ENCODE peak calls at places on chromosomes 1 and 21, in six cellular contexts. M is left ventricle myocardium inferior, W is MM.1S, Y is AG04450, V is pancreas, A is endothelial cell of umbilical vein. X is an unnamed sample. For H3K27me3, the result is how much of the 10 kb centered on the place peaks cover.

GRCh38 chr1:13730301-13730700 is 30.3 kb downstream of the PRDM2 start:
- DNase-seq in M (no peak), W (no peak), Y (no peak), V (no peak), A (no peak), X (no peak)

GRCh38 chr21:33069994-33070811 is at the start of gene OLIG1:
- DNase-seq in Y (no peak), M (peak), V (no peak), W (no peak), A (peak), X (peak)

GRCh38 chr1:203152158-203153034 is 23.2 kb downstream of the MYBPH start:
- DNase-seq in M (no peak), V (no peak), W (no peak), A (peak), Y (no peak), X (no peak)

GRCh38 chr1:41241748-41242644 is at the start of gene SCMH1:
- DNase-seq in M (peak), A (peak), V (peak), Y (no peak), W (peak), X (peak)

GRCh38 chr1:230332429-230333088 is 93.6 kb downstream of the PGBD5 start:
- DNase-seq in V (no peak), A (no peak), Y (no peak), W (no peak), M (no peak), X (no peak)

GRCh38 chr1:159921251-159921650 is 4.1 kb downstream of the TAGLN2 start:
- DNase-seq in V (no peak), M (no peak), Y (no peak), W (peak), A (peak), X (no peak)

GRCh38 chr21:22795091-22795490 is 1796.9 kb downstream of the NCAM2 start:
- DNase-seq in M (no peak), Y (no peak), V (no peak), W (no peak), A (no peak), X (no peak)

GRCh38 chr1:3546048-3546384 is 65.3 kb downstream of the MEGF6 start:
- DNase-seq in Y (no peak), V (no peak), A (no peak), M (no peak), W (no peak), X (no peak)

GRCh38 chr1:9201421-9202239 is 32.9 kb upstream of the H6PD start:
- DNase-seq in Y (no peak), M (no peak), V (no peak), W (no peak), A (peak), X (no peak)

GRCh38 chr1:181128592-181129497 is 40.3 kb downstream of the IER5 start:
- DNase-seq in A (no peak), W (peak), M (no peak), V (no peak), Y (no peak), X (no peak)

GRCh38 chr1:6026095-6026809 is 19.4 kb upstream of the KCNAB2 start:
- DNase-seq in Y (no peak), V (peak), M (peak), A (no peak), W (peak), X (peak)

GRCh38 chr1:86054396-86054795 is 102.2 kb downstream of the COL24A1 start:
- DNase-seq in Y (no peak), M (no peak), W (peak), V (no peak), A (no peak), X (no peak)

GRCh38 chr1:37071829-37072228 is 37.5 kb upstream of the GRIK3 start:
- DNase-seq in M (peak), A (no peak), V (no peak), Y (no peak), W (no peak), X (no peak)

GRCh38 chr1:222792744-222793143 is 22.1 kb upstream of the DISP1 start:
- DNase-seq in V (no peak), W (no peak), M (no peak), Y (no peak), A (peak), X (no peak)

GRCh38 chr1:222798975-222799374 is 15.9 kb upstream of the DISP1 start:
- DNase-seq in V (no peak), M (no peak), W (no peak), A (no peak), Y (no peak), X (no peak)

GRCh38 chr1:222791006-222791710 is 23.7 kb upstream of the DISP1 start:
- DNase-seq in A (peak), V (no peak), W (no peak), M (no peak), Y (no peak), X (no peak)

GRCh38 chr1:222798111-222798510 is 16.7 kb upstream of the DISP1 start:
- DNase-seq in W (no peak), V (no peak), M (no peak), Y (no peak), A (peak), X (no peak)

DNA sequence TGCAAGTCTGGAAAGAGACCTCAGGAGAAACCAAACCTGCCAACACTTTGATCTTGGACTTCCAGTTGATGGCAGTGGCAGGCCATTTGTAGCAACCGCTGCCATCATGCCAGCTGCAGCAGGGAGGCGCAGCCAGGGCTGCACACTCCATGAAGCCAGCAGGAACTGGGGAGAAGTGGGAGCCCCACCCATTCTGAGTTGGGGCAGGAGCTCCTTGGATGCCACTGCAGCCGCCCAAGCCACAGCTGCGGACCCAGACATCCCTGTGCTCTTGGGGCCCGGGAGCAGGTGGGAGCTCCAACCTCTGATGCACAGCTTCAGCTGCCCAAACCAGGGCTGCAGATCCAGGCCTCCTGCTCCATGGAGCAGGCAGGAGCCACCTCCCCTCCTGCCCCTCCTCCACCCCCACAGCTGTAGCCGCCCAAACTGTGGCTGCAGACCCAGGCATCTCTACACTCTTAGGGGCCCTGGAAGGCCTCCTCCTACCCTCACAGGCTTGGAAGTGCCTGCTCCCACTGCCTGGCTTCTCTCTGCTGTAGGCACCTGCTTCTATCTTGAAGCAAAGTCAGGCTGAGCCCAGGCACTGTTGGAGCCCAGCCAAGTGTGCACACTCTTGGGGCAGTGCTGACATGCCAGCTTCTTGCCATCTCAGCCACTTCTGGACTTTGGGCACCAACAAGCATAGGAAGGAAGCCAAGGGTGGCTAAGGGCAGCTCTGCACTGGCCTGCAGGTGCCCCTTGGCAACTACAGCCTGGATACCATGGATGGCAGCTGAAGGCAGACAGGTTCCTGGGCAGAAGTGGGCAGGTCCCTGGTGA is 20.0 kb upstream of the DISP1 start:
- DNase-seq in W (no peak), V (no peak), M (no peak), Y (no peak), A (no peak), X (no peak)
- TF ChIP-seq CTCF in W (no peak), V (no peak), M (no peak), Y (no peak), A (no peak), X (no peak)

DNA sequence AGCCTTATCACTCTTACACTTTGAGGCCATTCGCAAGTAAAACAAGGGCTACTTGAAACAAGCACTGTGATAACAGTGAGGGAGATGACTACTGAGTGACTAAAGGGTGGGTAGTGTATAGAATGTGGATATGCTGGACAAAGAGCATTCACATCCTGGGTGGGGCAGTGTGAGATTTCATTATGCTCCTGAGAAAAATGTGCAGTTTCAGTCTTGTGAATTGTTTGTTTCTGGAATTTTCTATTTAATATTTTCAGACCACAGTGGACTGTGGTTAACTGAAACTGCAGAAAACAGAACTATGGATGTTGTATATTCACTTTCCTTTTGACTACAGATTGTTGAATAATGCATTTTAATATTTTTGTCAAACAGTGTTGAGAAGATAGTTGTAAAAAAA is 25.1 kb upstream of the B3GALT2 start:
- DNase-seq in A (peak), W (peak), V (no peak), Y (peak), M (no peak), X (no peak)
- H3K27ac ChIP-seq in A (no peak), W (peak), V (no peak), Y (no peak), M (no peak), X (no peak)

GRCh38 chr21:16457498-16457897 is 727.7 kb downstream of the USP25 start:
- DNase-seq in V (no peak), W (no peak), M (no peak), Y (no peak), A (no peak), X (no peak)

GRCh38 chr21:16455526-16455925 is 725.7 kb downstream of the USP25 start:
- DNase-seq in A (no peak), V (no peak), M (no peak), Y (no peak), W (no peak), X (no peak)

GRCh38 chr21:16455978-16456377 is 726.2 kb downstream of the USP25 start:
- DNase-seq in M (no peak), W (no peak), A (no peak), Y (no peak), V (no peak), X (no peak)

GRCh38 chr21:16454371-16454770 is 724.6 kb downstream of the USP25 start:
- DNase-seq in Y (no peak), V (no peak), W (peak), M (no peak), A (peak), X (no peak)
- H3K27me3 ChIP-seq in Y (under half), V (under half), W (under half), M (under half), A (under half), X (under half)

GRCh38 chr1:101167891-101168290 is 68.9 kb upstream of the S1PR1 start:
- DNase-seq in V (no peak), W (no peak), A (no peak), Y (no peak), M (no peak), X (no peak)
- TF ChIP-seq CTCF in V (no peak), W (no peak), A (no peak), Y (no peak), M (no peak), X (no peak)

GRCh38 chr1:155835548-155835947 is 21.5 kb downstream of the GON4L start:
- DNase-seq in W (peak), V (no peak), Y (no peak), A (no peak), M (no peak), X (no peak)
- H3K27ac ChIP-seq in W (no peak), V (no peak), Y (no peak), A (no peak), M (no peak), X (no peak)

GRCh38 chr1:26537951-26538352 is 8.4 kb downstream of the RPS6KA1 start:
- DNase-seq in M (no peak), Y (no peak), W (peak), V (no peak), A (no peak), X (no peak)
- H3K27me3 ChIP-seq in M (under half), Y (under half), W (under half), V (under half), A (under half), X (under half)

GRCh38 chr1:68795956-68796355 is 299.1 kb upstream of the DEPDC1 start:
- DNase-seq in V (no peak), Y (no peak), W (no peak), A (no peak), M (no peak), X (no peak)

GRCh38 chr1:68796888-68797287 is 300.0 kb upstream of the DEPDC1 start:
- DNase-seq in Y (no peak), M (no peak), V (no peak), A (no peak), W (no peak), X (no peak)

GRCh38 chr1:68788762-68789161 is 291.9 kb upstream of the DEPDC1 start:
- DNase-seq in W (peak), V (no peak), M (no peak), Y (no peak), A (no peak), X (no peak)

DNA sequence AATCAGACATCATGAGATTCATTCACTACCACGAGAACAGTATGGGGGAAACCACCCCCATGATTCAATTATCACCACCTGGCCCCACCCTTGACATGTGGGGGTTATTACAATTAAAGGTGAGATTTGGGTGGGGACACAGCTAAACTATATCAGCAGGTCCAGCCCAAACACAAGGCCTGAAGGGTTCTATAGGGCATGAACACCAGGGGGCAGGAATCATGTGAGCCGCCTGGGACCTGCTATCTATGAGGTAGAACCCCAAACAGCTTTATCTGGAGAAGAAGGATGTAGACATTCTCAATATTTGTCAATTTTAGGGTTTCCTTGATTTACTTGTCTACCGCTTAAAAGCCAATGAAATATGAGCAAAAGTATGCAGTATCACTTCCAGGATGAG is 294.9 kb upstream of the DEPDC1 start:
- DNase-seq in W (no peak), M (no peak), A (no peak), Y (no peak), V (no peak), X (no peak)
- TF ChIP-seq CTCF in W (no peak), M (no peak), A (no peak), Y (no peak), V (no peak), X (no peak)